ENCODE peak calls at places on chromosomes 16 and 17, in nine cellular contexts. One of them, this sample, is unnamed.

GRCh38 chr17:64920026-64920418 is 744 bp upstream of the LRRC37A3 start:
- DNase-seq in esophagus squamous epithelium: no peak
- DNase-seq in A549: no peak
- DNase-seq in IMR-90: no peak
- DNase-seq in GM12878: no peak
- DNase-seq in HCT116: no peak
- DNase-seq in mammary epithelial cell: no peak
- DNase-seq in heart right ventricle: peak
- DNase-seq in dorsolateral prefrontal cortex: no peak
- DNase-seq in this sample: no peak

GRCh38 chr17:75152971-75153853 is 1.1 kb downstream of the JPT1 start:
- DNase-seq in dorsolateral prefrontal cortex: peak
- DNase-seq in GM12878: no peak
- DNase-seq in esophagus squamous epithelium: no peak
- DNase-seq in IMR-90: peak
- DNase-seq in mammary epithelial cell: peak
- DNase-seq in HCT116: no peak
- DNase-seq in A549: peak
- DNase-seq in heart right ventricle: peak
- DNase-seq in this sample: no peak

GRCh38 chr16:59046335-59046734 is 312.2 kb upstream of the GOT2 start:
- DNase-seq in dorsolateral prefrontal cortex: no peak
- DNase-seq in esophagus squamous epithelium: no peak
- DNase-seq in mammary epithelial cell: no peak
- DNase-seq in A549: no peak
- DNase-seq in HCT116: no peak
- DNase-seq in IMR-90: peak
- DNase-seq in GM12878: no peak
- DNase-seq in heart right ventricle: no peak
- DNase-seq in this sample: no peak

GRCh38 chr16:50634947-50635346 is 46.2 kb downstream of the SNX20 start:
- DNase-seq in A549: no peak
- DNase-seq in heart right ventricle: no peak
- DNase-seq in esophagus squamous epithelium: no peak
- DNase-seq in mammary epithelial cell: no peak
- DNase-seq in GM12878: no peak
- DNase-seq in IMR-90: no peak
- DNase-seq in dorsolateral prefrontal cortex: no peak
- DNase-seq in HCT116: no peak
- DNase-seq in this sample: no peak

GRCh38 chr16:67163164-67163902 is 1.2 kb upstream of the HSF4 start:
- DNase-seq in esophagus squamous epithelium: no peak
- DNase-seq in heart right ventricle: no peak
- DNase-seq in IMR-90: peak
- DNase-seq in GM12878: no peak
- DNase-seq in HCT116: no peak
- DNase-seq in A549: no peak
- DNase-seq in dorsolateral prefrontal cortex: peak
- DNase-seq in mammary epithelial cell: no peak
- DNase-seq in this sample: no peak

GRCh38 chr17:61335105-61335844 is 64.4 kb upstream of the TBX2 start:
- DNase-seq in esophagus squamous epithelium: no peak
- DNase-seq in HCT116: no peak
- DNase-seq in heart right ventricle: no peak
- DNase-seq in A549: no peak
- DNase-seq in GM12878: no peak
- DNase-seq in mammary epithelial cell: no peak
- DNase-seq in IMR-90: peak
- DNase-seq in dorsolateral prefrontal cortex: no peak
- DNase-seq in this sample: no peak

GRCh38 chr16:53041196-53041977 is 11.3 kb downstream of the CHD9NB start:
- DNase-seq in heart right ventricle: peak
- DNase-seq in dorsolateral prefrontal cortex: no peak
- DNase-seq in esophagus squamous epithelium: no peak
- DNase-seq in mammary epithelial cell: peak
- DNase-seq in A549: no peak
- DNase-seq in IMR-90: peak
- DNase-seq in HCT116: no peak
- DNase-seq in GM12878: no peak
- DNase-seq in this sample: no peak

GRCh38 chr16:19389246-19389645 is 28.4 kb upstream of the TMC5 start:
- DNase-seq in GM12878: peak
- DNase-seq in A549: peak
- DNase-seq in mammary epithelial cell: peak
- DNase-seq in dorsolateral prefrontal cortex: no peak
- DNase-seq in IMR-90: no peak
- DNase-seq in esophagus squamous epithelium: no peak
- DNase-seq in heart right ventricle: no peak
- DNase-seq in HCT116: no peak
- DNase-seq in this sample: no peak

GRCh38 chr17:38326996-38327792 is 16.6 kb downstream of the GPR179 start:
- DNase-seq in dorsolateral prefrontal cortex: no peak
- DNase-seq in GM12878: no peak
- DNase-seq in esophagus squamous epithelium: no peak
- DNase-seq in heart right ventricle: peak
- DNase-seq in A549: no peak
- DNase-seq in HCT116: no peak
- DNase-seq in IMR-90: no peak
- DNase-seq in mammary epithelial cell: no peak
- DNase-seq in this sample: no peak

GRCh38 chr16:71360378-71360777 is 1.9 kb downstream of the CALB2 start:
- DNase-seq in dorsolateral prefrontal cortex: no peak
- DNase-seq in heart right ventricle: no peak
- DNase-seq in GM12878: no peak
- DNase-seq in A549: peak
- DNase-seq in HCT116: peak
- DNase-seq in IMR-90: peak
- DNase-seq in mammary epithelial cell: peak
- DNase-seq in esophagus squamous epithelium: no peak
- DNase-seq in this sample: no peak

GRCh38 chr17:77736207-77736600 is 222.3 kb upstream of the TNRC6C start:
- DNase-seq in HCT116: no peak
- DNase-seq in heart right ventricle: peak
- DNase-seq in GM12878: no peak
- DNase-seq in esophagus squamous epithelium: no peak
- DNase-seq in mammary epithelial cell: no peak
- DNase-seq in dorsolateral prefrontal cortex: no peak
- DNase-seq in IMR-90: no peak
- DNase-seq in A549: no peak
- DNase-seq in this sample: no peak

GRCh38 chr16:47644166-47644565 is 183.0 kb downstream of the PHKB start:
- DNase-seq in A549: no peak
- DNase-seq in HCT116: no peak
- DNase-seq in mammary epithelial cell: peak
- DNase-seq in GM12878: no peak
- DNase-seq in IMR-90: peak
- DNase-seq in esophagus squamous epithelium: no peak
- DNase-seq in dorsolateral prefrontal cortex: no peak
- DNase-seq in heart right ventricle: peak
- DNase-seq in this sample: no peak

GRCh38 chr17:46742539-46743270 is 75.8 kb downstream of the WNT3 start:
- DNase-seq in esophagus squamous epithelium: no peak
- DNase-seq in heart right ventricle: peak
- DNase-seq in mammary epithelial cell: peak
- DNase-seq in GM12878: no peak
- DNase-seq in HCT116: peak
- DNase-seq in IMR-90: peak
- DNase-seq in dorsolateral prefrontal cortex: no peak
- DNase-seq in A549: peak
- DNase-seq in this sample: no peak

GRCh38 chr17:39576187-39576586 is 31.5 kb downstream of the NEUROD2 start:
- DNase-seq in mammary epithelial cell: no peak
- DNase-seq in esophagus squamous epithelium: no peak
- DNase-seq in dorsolateral prefrontal cortex: no peak
- DNase-seq in heart right ventricle: no peak
- DNase-seq in HCT116: peak
- DNase-seq in A549: peak
- DNase-seq in IMR-90: no peak
- DNase-seq in GM12878: no peak
- DNase-seq in this sample: no peak

GRCh38 chr17:77182205-77182604 is 41.4 kb downstream of the SEC14L1 start:
- DNase-seq in GM12878: no peak
- DNase-seq in heart right ventricle: no peak
- DNase-seq in IMR-90: no peak
- DNase-seq in mammary epithelial cell: no peak
- DNase-seq in esophagus squamous epithelium: no peak
- DNase-seq in HCT116: no peak
- DNase-seq in A549: no peak
- DNase-seq in dorsolateral prefrontal cortex: no peak
- DNase-seq in this sample: no peak

GRCh38 chr17:182164-182751 is 808 bp upstream of the DOC2B start:
- DNase-seq in mammary epithelial cell: no peak
- DNase-seq in esophagus squamous epithelium: no peak
- DNase-seq in dorsolateral prefrontal cortex: no peak
- DNase-seq in A549: no peak
- DNase-seq in heart right ventricle: no peak
- DNase-seq in IMR-90: no peak
- DNase-seq in HCT116: no peak
- DNase-seq in GM12878: no peak
- DNase-seq in this sample: no peak

GRCh38 chr17:181213-182163 is at the start of gene DOC2B:
- DNase-seq in heart right ventricle: peak
- DNase-seq in GM12878: no peak
- DNase-seq in A549: peak
- DNase-seq in esophagus squamous epithelium: no peak
- DNase-seq in HCT116: peak
- DNase-seq in dorsolateral prefrontal cortex: peak
- DNase-seq in mammary epithelial cell: peak
- DNase-seq in IMR-90: peak
- DNase-seq in this sample: no peak

GRCh38 chr17:179721-180379 is 1.6 kb downstream of the DOC2B start:
- DNase-seq in HCT116: no peak
- DNase-seq in heart right ventricle: no peak
- DNase-seq in IMR-90: no peak
- DNase-seq in A549: no peak
- DNase-seq in mammary epithelial cell: no peak
- DNase-seq in esophagus squamous epithelium: no peak
- DNase-seq in GM12878: no peak
- DNase-seq in dorsolateral prefrontal cortex: no peak
- DNase-seq in this sample: no peak

GRCh38 chr17:179066-179432 is 2.4 kb downstream of the DOC2B start:
- DNase-seq in esophagus squamous epithelium: no peak
- DNase-seq in dorsolateral prefrontal cortex: no peak
- DNase-seq in GM12878: no peak
- DNase-seq in A549: no peak
- DNase-seq in HCT116: no peak
- DNase-seq in heart right ventricle: no peak
- DNase-seq in mammary epithelial cell: no peak
- DNase-seq in IMR-90: no peak
- DNase-seq in this sample: no peak

GRCh38 chr17:180380-181212 is 854 bp downstream of the DOC2B start:
- DNase-seq in A549: no peak
- DNase-seq in dorsolateral prefrontal cortex: no peak
- DNase-seq in GM12878: no peak
- DNase-seq in heart right ventricle: no peak
- DNase-seq in IMR-90: no peak
- DNase-seq in HCT116: no peak
- DNase-seq in esophagus squamous epithelium: no peak
- DNase-seq in mammary epithelial cell: no peak
- DNase-seq in this sample: no peak
- H3K4me3 ChIP-seq in A549: peak
- H3K4me3 ChIP-seq in dorsolateral prefrontal cortex: peak
- H3K4me3 ChIP-seq in GM12878: no peak
- H3K4me3 ChIP-seq in heart right ventricle: peak
- H3K4me3 ChIP-seq in IMR-90: no peak
- H3K4me3 ChIP-seq in HCT116: peak
- H3K4me3 ChIP-seq in esophagus squamous epithelium: peak
- H3K4me3 ChIP-seq in mammary epithelial cell: no peak
- H3K4me3 ChIP-seq in this sample: no peak

DNA sequence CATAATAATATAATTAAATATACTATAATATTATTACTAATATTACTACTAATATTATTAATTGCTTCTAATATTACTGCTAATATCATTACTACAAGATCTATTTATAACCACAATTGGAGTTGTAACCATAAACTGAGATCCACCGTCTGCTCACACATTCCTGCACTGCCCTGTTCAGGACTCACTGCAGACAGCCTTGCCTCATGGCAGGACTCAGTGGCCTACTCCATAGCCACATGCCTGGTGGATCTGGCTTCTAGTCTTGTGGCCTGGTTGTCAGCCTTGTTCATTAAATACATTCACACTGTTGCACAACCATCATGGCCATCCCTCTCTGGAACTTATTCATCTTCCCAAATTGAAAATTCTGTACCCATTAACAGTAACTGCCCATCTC is 48.0 kb downstream of the SRL start:
- DNase-seq in dorsolateral prefrontal cortex: no peak
- DNase-seq in heart right ventricle: no peak
- DNase-seq in GM12878: no peak
- DNase-seq in A549: no peak
- DNase-seq in IMR-90: no peak
- DNase-seq in mammary epithelial cell: no peak
- DNase-seq in HCT116: no peak
- DNase-seq in esophagus squamous epithelium: no peak
- DNase-seq in this sample: no peak
- TF ChIP-seq CTCF in dorsolateral prefrontal cortex: no peak
- TF ChIP-seq CTCF in heart right ventricle: no peak
- TF ChIP-seq CTCF in GM12878: no peak
- TF ChIP-seq CTCF in A549: no peak
- TF ChIP-seq CTCF in IMR-90: no peak
- TF ChIP-seq CTCF in mammary epithelial cell: no peak
- TF ChIP-seq CTCF in HCT116: no peak
- TF ChIP-seq CTCF in esophagus squamous epithelium: no peak
- TF ChIP-seq CTCF in this sample: no peak

GRCh38 chr17:81713004-81713555 is 996 bp downstream of the SLC25A10 start:
- DNase-seq in HCT116: no peak
- DNase-seq in GM12878: no peak
- DNase-seq in IMR-90: no peak
- DNase-seq in heart right ventricle: no peak
- DNase-seq in esophagus squamous epithelium: no peak
- DNase-seq in mammary epithelial cell: peak
- DNase-seq in A549: no peak
- DNase-seq in dorsolateral prefrontal cortex: no peak
- DNase-seq in this sample: no peak
- H3K4me3 ChIP-seq in HCT116: peak
- H3K4me3 ChIP-seq in GM12878: peak
- H3K4me3 ChIP-seq in IMR-90: peak
- H3K4me3 ChIP-seq in heart right ventricle: peak
- H3K4me3 ChIP-seq in esophagus squamous epithelium: peak
- H3K4me3 ChIP-seq in mammary epithelial cell: peak
- H3K4me3 ChIP-seq in A549: peak
- H3K4me3 ChIP-seq in dorsolateral prefrontal cortex: peak
- H3K4me3 ChIP-seq in this sample: peak

DNA sequence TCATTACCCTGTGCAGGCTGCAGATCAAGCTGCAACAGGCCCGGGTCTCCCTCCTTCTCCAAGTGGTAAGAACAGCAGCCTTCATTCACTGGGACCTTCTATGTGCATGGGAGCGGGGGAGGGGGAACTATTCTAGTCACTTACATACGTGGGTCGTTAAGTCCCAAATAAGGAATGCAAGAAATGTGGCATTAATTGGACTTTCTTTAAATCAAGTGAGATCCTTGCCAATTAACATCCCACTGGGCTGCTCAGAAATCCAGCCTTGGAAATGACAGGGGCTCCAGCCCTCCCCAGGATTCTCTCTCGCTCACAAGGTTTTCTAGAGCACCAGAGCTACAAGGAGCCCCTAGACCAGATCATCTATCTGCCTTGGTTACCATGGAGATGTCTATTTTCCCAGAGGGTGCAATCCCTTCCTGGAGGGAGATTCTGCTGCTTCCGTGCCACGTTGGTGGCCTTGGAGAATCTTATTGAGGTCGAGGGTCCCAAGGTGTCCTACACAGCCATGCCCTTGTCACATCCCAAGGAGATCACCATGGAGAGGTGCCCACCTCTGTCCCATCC is 5.2 kb upstream of the EIF1 start:
- DNase-seq in HCT116: no peak
- DNase-seq in dorsolateral prefrontal cortex: no peak
- DNase-seq in mammary epithelial cell: no peak
- DNase-seq in IMR-90: no peak
- DNase-seq in A549: no peak
- DNase-seq in esophagus squamous epithelium: no peak
- DNase-seq in GM12878: no peak
- DNase-seq in heart right ventricle: no peak
- DNase-seq in this sample: no peak
- TF ChIP-seq CTCF in HCT116: no peak
- TF ChIP-seq CTCF in dorsolateral prefrontal cortex: no peak
- TF ChIP-seq CTCF in mammary epithelial cell: no peak
- TF ChIP-seq CTCF in IMR-90: no peak
- TF ChIP-seq CTCF in A549: no peak
- TF ChIP-seq CTCF in esophagus squamous epithelium: no peak
- TF ChIP-seq CTCF in GM12878: no peak
- TF ChIP-seq CTCF in heart right ventricle: no peak
- TF ChIP-seq CTCF in this sample: no peak